ENCODE peak calls at places on chromosomes 11 and 22, in four cellular contexts. K is pancreas, F is astrocyte, I is A549. N is an unnamed sample. For H3K9me3, the result is how much of the 10 kb centered on the place peaks cover.

GRCh38 chr11:100105605-100106358 is 581.3 kb upstream of the ARHGAP42 start:
- DNase-seq in I (no peak), K (no peak), F (no peak), N (no peak)

GRCh38 chr11:65541093-65542010 is 16.5 kb downstream of the SCYL1 start:
- DNase-seq in I (no peak), K (peak), F (no peak), N (no peak)

GRCh38 chr11:63620928-63621539 is 6.8 kb upstream of the PLAAT3 start:
- DNase-seq in K (no peak), F (no peak), I (no peak), N (no peak)

GRCh38 chr11:78472382-78472781 is 54.8 kb upstream of the GAB2 start:
- DNase-seq in K (no peak), I (no peak), F (no peak), N (no peak)

GRCh38 chr22:30240541-30241417 is 5.8 kb downstream of the LIF start:
- DNase-seq in K (no peak), I (no peak), F (no peak), N (no peak)

GRCh38 chr11:107044503-107044902 is 26.2 kb upstream of the GUCY1A2 start:
- DNase-seq in K (no peak), F (peak), I (no peak), N (no peak)

GRCh38 chr11:102143867-102144266 is 33.6 kb downstream of the YAP1 start:
- DNase-seq in I (no peak), F (no peak), K (no peak), N (no peak)

GRCh38 chr11:79092791-79093313 is 348.0 kb downstream of the TENM4 start:
- DNase-seq in K (no peak), I (peak), F (peak), N (peak)

GRCh38 chr11:35683728-35684339 is 21.3 kb downstream of the TRIM44 start:
- DNase-seq in F (no peak), I (no peak), K (no peak), N (no peak)

GRCh38 chr11:122796128-122796717 is 42.1 kb upstream of the CRTAM start:
- DNase-seq in F (no peak), I (peak), K (peak), N (no peak)

GRCh38 chr22:47623056-47623739 is 860.7 kb downstream of the TBC1D22A start:
- DNase-seq in I (no peak), F (no peak), K (no peak), N (no peak)
- H3K9me3 ChIP-seq in I (under half), F (under half), K (under half), N (half or more)

DNA sequence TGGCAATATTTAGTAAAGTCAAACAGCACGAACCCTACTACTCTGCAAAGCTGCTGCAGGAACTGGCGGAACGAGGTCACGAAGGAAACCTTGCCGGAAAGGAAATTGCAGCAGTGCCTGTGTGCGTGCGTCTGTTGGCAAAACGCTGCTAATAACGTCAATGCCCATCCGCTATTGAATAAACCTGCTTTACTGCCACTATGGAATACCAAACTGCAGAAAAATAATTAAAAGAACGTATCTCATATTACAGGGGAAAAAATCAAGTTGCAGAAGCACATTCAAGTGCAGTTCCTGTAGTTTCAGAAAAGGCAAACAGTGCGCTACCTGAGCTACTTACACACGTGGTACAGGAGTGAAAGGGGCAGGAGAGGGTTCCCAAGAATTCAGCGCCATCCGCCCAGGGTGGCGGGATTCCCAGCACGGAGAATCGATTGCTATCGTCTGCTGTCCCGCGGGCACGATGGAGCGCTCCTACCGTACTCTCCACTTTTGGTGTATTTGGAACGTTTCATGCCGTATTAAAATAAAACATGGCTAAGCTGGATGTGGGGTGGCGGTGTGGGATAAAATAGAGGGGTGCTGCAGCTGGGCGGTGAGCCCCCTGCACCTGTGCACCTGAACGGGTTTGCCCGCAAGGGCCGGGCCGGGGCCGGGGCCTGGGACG is 516 bp upstream of the NADSYN1 start:
- DNase-seq in I (no peak), F (peak), K (no peak), N (no peak)
- H3K4me3 ChIP-seq in I (peak), F (peak), K (peak), N (peak)

DNA sequence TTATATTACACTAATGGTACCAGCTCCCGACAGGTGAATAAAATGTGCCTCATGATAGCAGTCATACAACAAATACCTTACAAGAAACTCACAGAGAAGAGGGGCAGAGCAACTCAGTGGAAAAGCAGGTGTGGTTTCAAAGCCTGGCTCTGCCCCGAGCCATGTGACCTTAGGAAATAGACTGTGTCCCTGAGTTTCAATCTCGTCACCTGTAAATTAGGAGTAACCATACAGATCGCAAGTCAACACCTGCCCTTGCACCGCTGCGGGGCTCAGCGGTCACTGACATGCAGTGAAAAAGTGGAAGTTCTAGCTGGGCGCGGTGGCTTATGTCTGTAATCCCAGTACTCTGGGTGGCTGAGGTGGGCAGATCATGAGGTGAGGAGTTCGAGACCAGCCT is 11.9 kb upstream of the MRTFA start:
- DNase-seq in F (no peak), I (no peak), K (no peak), N (no peak)
- H3K27ac ChIP-seq in F (no peak), I (no peak), K (no peak), N (no peak)

GRCh38 chr11:112864715-112865114 is 96.5 kb upstream of the NCAM1 start:
- DNase-seq in I (no peak), K (no peak), F (no peak), N (no peak)

GRCh38 chr11:112861356-112861755 is 99.9 kb upstream of the NCAM1 start:
- DNase-seq in I (no peak), F (no peak), K (no peak), N (no peak)

GRCh38 chr11:112859787-112860186 is 101.4 kb upstream of the NCAM1 start:
- DNase-seq in K (no peak), F (no peak), I (no peak), N (no peak)

GRCh38 chr11:112858289-112859023 is 102.8 kb upstream of the NCAM1 start:
- DNase-seq in K (no peak), F (no peak), I (no peak), N (no peak)

DNA sequence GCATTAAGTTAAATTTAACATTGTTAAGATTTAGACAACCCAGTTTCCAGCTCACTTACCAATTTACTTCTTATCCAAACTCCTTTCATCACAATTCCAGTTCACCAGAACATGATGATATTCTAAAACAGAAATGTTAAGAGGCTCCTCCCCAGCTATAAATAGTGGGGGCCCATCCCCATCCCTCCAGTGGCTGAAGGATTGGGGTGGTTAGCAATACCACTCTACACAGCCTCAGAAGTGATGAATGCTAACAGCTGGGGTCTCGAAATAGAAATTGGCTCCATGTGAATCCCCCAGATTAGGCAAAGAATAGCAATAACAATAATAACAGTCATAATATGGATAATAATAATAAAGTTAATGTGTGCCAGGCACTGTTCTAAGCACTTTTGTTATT is 97.9 kb upstream of the NCAM1 start:
- DNase-seq in I (no peak), K (no peak), F (no peak), N (no peak)
- H3K9me3 ChIP-seq in I (under half), K (under half), F (under half), N (under half)

GRCh38 chr11:32358729-32359128 is 76.6 kb downstream of the WT1 start:
- DNase-seq in I (no peak), F (no peak), K (no peak), N (no peak)

GRCh38 chr11:32348502-32348901 is 86.8 kb downstream of the WT1 start:
- DNase-seq in K (no peak), I (no peak), F (no peak), N (no peak)

DNA sequence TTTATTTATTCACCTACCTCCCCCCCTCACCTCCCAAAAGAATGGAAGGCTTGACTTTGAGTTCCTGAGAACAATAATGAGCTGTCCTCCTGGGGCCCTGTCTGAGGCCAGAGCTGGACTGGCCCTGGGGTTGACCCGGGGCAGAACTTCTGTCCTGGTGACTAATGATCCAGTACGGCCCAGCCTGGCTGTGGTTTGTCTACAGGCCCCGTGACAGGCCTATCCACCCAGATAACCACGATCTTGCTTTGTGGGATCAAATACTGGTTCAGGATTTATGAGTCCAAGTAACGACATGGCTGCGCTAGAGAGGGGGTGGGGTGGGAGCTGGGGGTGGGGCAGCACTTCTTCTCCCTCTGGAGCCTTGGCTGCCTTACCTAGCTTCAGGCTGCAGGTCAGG is 81.5 kb downstream of the WT1 start:
- DNase-seq in K (no peak), I (no peak), F (no peak), N (no peak)
- H3K4me3 ChIP-seq in K (no peak), I (no peak), F (no peak), N (no peak)

DNA sequence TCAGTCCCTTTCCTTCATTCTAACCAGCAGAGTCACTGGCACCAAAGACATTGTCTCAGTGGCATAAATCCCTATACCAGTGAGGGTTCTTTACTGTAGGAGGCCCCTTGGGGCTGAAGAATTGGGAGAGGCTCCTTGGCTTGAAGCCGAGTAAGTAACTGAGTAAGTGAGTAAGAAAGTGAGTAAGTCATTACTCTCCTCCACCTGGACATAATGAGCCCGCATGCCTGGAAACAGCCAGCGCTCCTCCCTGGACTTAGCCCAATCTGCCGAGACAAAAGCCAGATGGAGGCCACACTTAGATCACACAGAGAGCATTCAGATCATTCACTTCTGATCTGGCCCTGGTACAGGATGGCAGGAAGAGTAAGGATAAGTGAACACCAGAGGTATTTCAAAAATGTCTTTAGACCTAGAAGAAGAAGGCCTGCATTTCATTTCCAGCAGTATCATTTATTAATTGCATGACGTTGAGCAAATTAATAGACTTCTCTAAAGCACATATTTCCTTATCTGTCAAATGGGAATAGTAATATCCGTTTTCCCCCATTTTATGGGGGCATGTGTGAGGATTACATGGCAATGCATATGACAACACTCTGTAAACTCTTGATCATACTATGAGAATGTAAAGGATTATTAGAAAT is 8.2 kb upstream of the MICAL3 start:
- DNase-seq in I (peak), F (peak), K (no peak), N (no peak)
- H3K27ac ChIP-seq in I (peak), F (peak), K (peak), N (peak)

GRCh38 chr11:17376493-17376892 is 12.0 kb downstream of the KCNJ11 start:
- DNase-seq in F (no peak), K (no peak), I (no peak), N (no peak)

GRCh38 chr11:17371614-17372013 is 16.8 kb downstream of the KCNJ11 start:
- DNase-seq in K (no peak), I (peak), F (peak), N (no peak)

GRCh38 chr11:17378655-17379054 is 9.8 kb downstream of the KCNJ11 start:
- DNase-seq in K (no peak), I (no peak), F (no peak), N (no peak)

GRCh38 chr11:17379383-17380180 is 8.9 kb downstream of the KCNJ11 start:
- DNase-seq in I (no peak), K (no peak), F (no peak), N (no peak)

GRCh38 chr11:17375547-17375946 is 12.9 kb downstream of the KCNJ11 start:
- DNase-seq in F (no peak), I (no peak), K (no peak), N (no peak)
- H3K9me3 ChIP-seq in F (under half), I (under half), K (under half), N (under half)

GRCh38 chr11:1869427-1870325 is 16.8 kb downstream of the LSP1 start:
- DNase-seq in F (no peak), I (peak), K (peak), N (no peak)

GRCh38 chr11:1870326-1870696 is 17.4 kb downstream of the LSP1 start:
- DNase-seq in F (no peak), I (no peak), K (no peak), N (no peak)

GRCh38 chr11:1872267-1872985 is 19.3 kb downstream of the PRR33 start:
- DNase-seq in F (no peak), K (peak), I (no peak), N (no peak)

GRCh38 chr11:1871531-1871930 is 18.6 kb downstream of the LSP1 start:
- DNase-seq in I (no peak), F (no peak), K (peak), N (no peak)

GRCh38 chr11:1870721-1871466 is 18.0 kb downstream of the LSP1 start:
- DNase-seq in K (peak), I (no peak), F (no peak), N (no peak)
- H3K4me3 ChIP-seq in K (peak), I (no peak), F (no peak), N (no peak)

GRCh38 chr11:125979521-125979920 is 33.7 kb downstream of the VSIG10L2 start:
- DNase-seq in K (no peak), F (no peak), I (no peak), N (no peak)
- H3K27ac ChIP-seq in K (no peak), F (no peak), I (no peak), N (no peak)